ENCODE peak calls at places on chromosomes 3 and 15, in ten cellular contexts. T is uterus; B is cardiac muscle cell; Z is left lung; F is upper lobe of right lung; I is esophagus squamous epithelium; P is PC-3; Q is lung; L is naive thymus-derived CD4-positive, alpha-beta T cell; E is stomach. C is an unnamed sample.

GRCh38 chr15:66066439-66066838 is 187.1 kb downstream of the MEGF11 start:
- DNase-seq in T (no peak), B (no peak), Z (no peak), F (no peak), I (no peak), P (no peak), Q (no peak), L (no peak), E (no peak), C (no peak)

GRCh38 chr3:129994883-129995559 is 20.5 kb downstream of the TRH start:
- DNase-seq in T (no peak), B (no peak), Z (no peak), F (peak; percentile 18), I (no peak), P (no peak), Q (no peak), L (no peak), E (no peak), C (no peak)

GRCh38 chr3:14468621-14468981 is 66.2 kb downstream of the SLC6A6 start:
- DNase-seq in T (no peak), B (no peak), Z (no peak), F (no peak), I (no peak), P (no peak), Q (no peak), L (no peak), E (no peak), C (no peak)

GRCh38 chr15:66927326-66928077 is 137.9 kb upstream of the SMAD3 start:
- DNase-seq in T (no peak), B (peak; percentile 84), Z (no peak), F (no peak), I (no peak), P (no peak), Q (no peak), L (no peak), E (no peak), C (no peak)

GRCh38 chr3:71008350-71008923 is 575.1 kb downstream of the FOXP1 start:
- DNase-seq in T (no peak), B (no peak), Z (no peak), F (no peak), I (no peak), P (no peak), Q (no peak), L (no peak), E (no peak), C (peak; percentile 13)

GRCh38 chr3:37905346-37905745 is 43.7 kb downstream of the CTDSPL start:
- DNase-seq in T (no peak), B (no peak), Z (no peak), F (no peak), I (no peak), P (no peak), Q (no peak), L (no peak), E (no peak), C (no peak)

GRCh38 chr3:72423643-72424042 is 424.6 kb downstream of the SHQ1 start:
- DNase-seq in T (no peak), B (no peak), Z (no peak), F (no peak), I (no peak), P (no peak), Q (no peak), L (no peak), E (no peak), C (no peak)

GRCh38 chr15:38994310-38994709 is 429.7 kb upstream of the RASGRP1 start:
- DNase-seq in T (no peak), B (peak; percentile 58), Z (no peak), F (no peak), I (no peak), P (no peak), Q (no peak), L (no peak), E (no peak), C (no peak)

GRCh38 chr3:102129774-102130608 is 280.7 kb downstream of the NFKBIZ start:
- DNase-seq in T (peak; percentile 81), B (peak; percentile 87), Z (no peak), F (no peak), I (no peak), P (peak; percentile 84), Q (no peak), L (no peak), E (no peak), C (peak; percentile 25)

DNA sequence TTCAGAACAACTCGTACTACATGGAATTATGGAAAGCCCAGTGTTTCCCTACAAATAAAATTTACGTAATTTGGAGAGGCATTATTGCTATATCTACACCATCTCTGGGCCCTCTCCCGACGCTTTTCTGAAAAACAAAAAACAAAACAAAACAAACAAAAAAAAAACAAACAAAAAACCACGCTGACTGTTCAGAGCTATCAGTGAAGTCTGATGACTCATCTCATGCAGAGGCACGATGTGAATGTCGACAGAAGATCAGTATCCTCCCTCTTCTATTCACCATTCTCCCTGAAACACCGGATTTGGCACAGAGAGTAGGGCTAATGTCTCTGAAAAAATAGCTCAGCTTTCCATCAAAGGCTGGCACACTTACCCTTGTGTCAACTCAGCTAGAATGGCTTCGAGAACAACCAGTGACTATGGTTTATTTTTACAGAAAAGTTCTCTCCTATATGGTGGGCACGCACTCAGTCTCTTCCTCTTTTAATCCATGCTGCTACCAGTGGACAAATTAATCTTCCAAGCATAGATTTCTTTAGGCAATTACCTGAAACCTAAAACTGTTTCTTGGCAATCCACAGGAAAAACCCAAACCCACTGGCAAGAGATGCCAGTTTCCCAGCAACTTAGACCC is 1.5 kb downstream of the CRBN start:
- DNase-seq in T (no peak), B (peak; percentile 21), Z (no peak), F (no peak), I (no peak), P (peak; percentile 35), Q (no peak), L (no peak), E (no peak), C (no peak)
- H3K4me3 ChIP-seq in T (peak overlapping the region; percentile 55), B (no peak overlapping the region), Z (no peak overlapping the region), F (peak overlapping the region; percentile 97), I (no peak overlapping the region), P (peak overlapping the region; percentile 99), Q (no peak overlapping the region), L (peak overlapping the region; percentile 86), E (peak overlapping the region; percentile 88), C (no peak overlapping the region)

GRCh38 chr3:133574260-133574881 is 885 bp downstream of the CDV3 start:
- DNase-seq in T (peak; percentile 59), B (peak; percentile 74), Z (peak; percentile 94), F (peak; percentile 91), I (no peak), P (peak; percentile 26), Q (peak; percentile 73), L (peak; percentile 50), E (peak; percentile 76), C (peak; percentile 77)
- H3K4me1 ChIP-seq in T (peaks cover 6% of the 10 kb centered on the region), B (peaks cover 15% of the 10 kb centered on the region), Z (peaks cover 79% of the 10 kb centered on the region), F (peaks cover 62% of the 10 kb centered on the region), I (peaks cover 62% of the 10 kb centered on the region), P (peaks cover 51% of the 10 kb centered on the region), Q (peaks cover 21% of the 10 kb centered on the region), L (peaks cover 41% of the 10 kb centered on the region), E (peaks cover 58% of the 10 kb centered on the region), C (peaks cover 10% of the 10 kb centered on the region)

DNA sequence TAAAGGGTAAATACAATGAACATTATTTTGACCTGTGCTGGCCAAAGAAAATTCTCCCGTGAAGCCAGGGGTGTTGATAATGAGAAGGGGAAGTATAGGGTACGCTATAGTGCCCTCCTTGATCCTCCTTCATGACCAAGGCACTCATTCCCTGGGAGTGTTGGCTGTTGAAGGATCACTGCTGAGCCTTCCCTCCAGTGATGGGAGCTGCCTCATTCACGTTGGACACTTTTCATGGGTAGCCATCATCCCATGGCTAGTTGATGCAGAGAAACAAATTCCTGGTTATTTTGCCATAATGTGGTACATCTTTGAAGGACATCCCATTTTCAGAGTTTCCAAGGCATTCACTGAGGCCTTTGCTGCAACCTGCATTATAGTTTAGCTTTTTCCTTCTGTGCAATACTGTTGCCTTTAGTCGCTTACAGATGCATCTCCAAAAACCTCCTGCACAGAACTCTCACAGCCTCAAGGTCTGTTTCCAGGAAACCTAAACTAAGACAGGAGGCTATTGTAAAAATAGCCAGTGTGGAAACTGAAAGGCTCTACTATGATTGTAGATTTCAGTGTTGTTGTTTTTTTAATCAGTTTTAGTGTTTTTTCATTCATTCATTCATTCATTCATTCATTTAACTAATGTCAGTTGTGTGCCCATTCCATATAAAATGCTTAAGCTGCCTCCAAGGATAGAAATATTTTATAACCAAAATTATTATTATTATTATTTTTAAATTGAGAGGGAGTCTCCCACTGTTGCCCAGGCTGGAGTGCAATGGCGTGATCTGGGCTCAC is 40.8 kb downstream of the TGFBR2 start:
- DNase-seq in T (no peak), B (no peak), Z (no peak), F (no peak), I (no peak), P (no peak), Q (no peak), L (no peak), E (no peak), C (no peak)
- H3K4me3 ChIP-seq in T (no peak overlapping the region), B (no peak overlapping the region), Z (no peak overlapping the region), F (no peak overlapping the region), I (no peak overlapping the region), P (no peak overlapping the region), Q (no peak overlapping the region), L (no peak overlapping the region), E (no peak overlapping the region), C (no peak overlapping the region)

GRCh38 chr3:172132721-172133311 is 93.4 kb downstream of the FNDC3B start:
- DNase-seq in T (no peak), B (no peak), Z (no peak), F (no peak), I (no peak), P (no peak), Q (no peak), L (no peak), E (no peak), C (no peak)
- H3K4me1 ChIP-seq in T (peaks cover 17% of the 10 kb centered on the region), B (peaks cover 5% of the 10 kb centered on the region), Z (peaks cover 99% of the 10 kb centered on the region), F (peaks cover 65% of the 10 kb centered on the region), I (peaks cover 47% of the 10 kb centered on the region), P (peaks cover 87% of the 10 kb centered on the region), Q (peaks cover 44% of the 10 kb centered on the region), L (peaks cover 4% of the 10 kb centered on the region), E (peaks cover 87% of the 10 kb centered on the region), C (peaks cover 44% of the 10 kb centered on the region)

GRCh38 chr15:68053997-68054657 is at the start of gene PIAS1:
- DNase-seq in T (peak; percentile 91), B (peak; percentile 95), Z (peak; percentile 99), F (peak; percentile 98), I (peak; percentile 76), P (peak; percentile 86), Q (peak; percentile 95), L (peak; percentile 91), E (peak; percentile 95), C (peak; percentile 94)

GRCh38 chr15:68052431-68052830 is 1.7 kb upstream of the PIAS1 start:
- DNase-seq in T (no peak), B (no peak), Z (no peak), F (no peak), I (no peak), P (peak; percentile 33), Q (no peak), L (no peak), E (no peak), C (no peak)

GRCh38 chr15:68053001-68053400 is 1.1 kb upstream of the PIAS1 start:
- DNase-seq in T (no peak), B (no peak), Z (no peak), F (no peak), I (no peak), P (no peak), Q (no peak), L (no peak), E (no peak), C (no peak)

GRCh38 chr15:68054658-68055223 is 626 bp downstream of the PIAS1 start:
- DNase-seq in T (peak; percentile 51), B (peak; percentile 41), Z (peak; percentile 92), F (peak; percentile 87), I (no peak), P (no peak), Q (peak; percentile 63), L (peak; percentile 34), E (peak; percentile 49), C (peak; percentile 38)

DNA sequence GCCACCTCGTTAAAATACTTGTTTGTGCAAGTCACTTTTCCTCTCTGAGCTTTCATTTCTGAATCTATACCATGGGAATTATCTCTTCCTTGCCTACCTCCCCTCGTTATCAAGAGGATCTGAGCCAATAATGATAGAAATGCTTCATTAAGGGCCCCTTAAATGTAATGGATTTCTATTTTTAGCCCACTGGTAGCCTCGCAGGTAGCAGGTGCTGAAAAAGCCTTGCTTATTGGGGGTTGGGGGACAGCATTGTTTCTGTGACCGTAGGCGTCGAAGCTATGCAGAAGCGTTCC is 466 bp upstream of the PIAS1 start:
- DNase-seq in T (no peak), B (no peak), Z (no peak), F (no peak), I (no peak), P (no peak), Q (no peak), L (no peak), E (no peak), C (peak; percentile 6)
- H3K4me3 ChIP-seq in T (peak overlapping the region; percentile 97), B (peak overlapping the region; percentile 76), Z (peak overlapping the region; percentile 84), F (peak overlapping the region; percentile 87), I (peak overlapping the region; percentile 99), P (peak overlapping the region; percentile 93), Q (peak overlapping the region; percentile 67), L (peak overlapping the region; percentile 87), E (peak overlapping the region; percentile 98), C (peak overlapping the region; percentile 49)

C was measured in small intestine.